ENCODE peak calls at places on chromosomes 3 and 15, in ten cellular contexts. F is naive thymus-derived CD4-positive, alpha-beta T cell; C is tibial nerve; X is HCT116; Z is body of pancreas; N is kidney; O is lower lobe of right lung; I is SJCRH30; E is spleen; L is uterus. U is an unnamed sample. For H3K4me1, the result is how much of the 10 kb centered on the place peaks cover.

GRCh38 chr15:34514251-34514760 is 69.1 kb downstream of the GOLGA8B start:
- DNase-seq in F (no peak), C (no peak), X (no peak), Z (peak), N (peak), O (peak), I (peak), E (peak), L (peak), U (peak)

GRCh38 chr3:167976880-167977498 is 118.7 kb downstream of the GOLIM4 start:
- DNase-seq in F (no peak), C (no peak), X (no peak), Z (no peak), N (no peak), O (no peak), I (no peak), E (no peak), L (no peak), U (no peak)

GRCh38 chr3:141367038-141367730 is 1.1 kb upstream of the ZBTB38 start:
- DNase-seq in F (no peak), C (no peak), X (peak), Z (peak), N (no peak), O (no peak), I (peak), E (no peak), L (peak), U (peak)

GRCh38 chr3:25537476-25537875 is 109.4 kb downstream of the RARB start:
- DNase-seq in F (no peak), C (no peak), X (no peak), Z (no peak), N (no peak), O (no peak), I (no peak), E (no peak), L (no peak), U (no peak)

GRCh38 chr3:36364260-36364659 is 16.0 kb upstream of the STAC start:
- DNase-seq in F (no peak), C (no peak), X (no peak), Z (no peak), N (no peak), O (no peak), I (no peak), E (no peak), L (no peak), U (no peak)

GRCh38 chr3:190514163-190515153 is 573 bp downstream of the IL1RAP start:
- DNase-seq in F (peak), C (peak), X (no peak), Z (peak), N (peak), O (peak), I (peak), E (peak), L (peak), U (peak)

GRCh38 chr3:189331002-189331418 is 159.2 kb downstream of the TPRG1 start:
- DNase-seq in F (peak), C (no peak), X (no peak), Z (no peak), N (no peak), O (no peak), I (no peak), E (no peak), L (no peak), U (no peak)

GRCh38 chr3:79361748-79362378 is 405.9 kb downstream of the ROBO1 start:
- DNase-seq in F (no peak), C (no peak), X (peak), Z (no peak), N (no peak), O (no peak), I (peak), E (no peak), L (no peak), U (peak)

GRCh38 chr3:127677541-127678314 is 5.0 kb downstream of the ABTB1 start:
- DNase-seq in F (no peak), C (peak), X (no peak), Z (peak), N (peak), O (no peak), I (no peak), E (peak), L (peak), U (no peak)

GRCh38 chr3:36738701-36739100 is 25.7 kb downstream of the DCLK3 start:
- DNase-seq in F (no peak), C (no peak), X (no peak), Z (peak), N (no peak), O (no peak), I (no peak), E (no peak), L (no peak), U (no peak)

GRCh38 chr3:33982269-33982798 is 183.9 kb downstream of the PDCD6IP start:
- DNase-seq in F (no peak), C (no peak), X (no peak), Z (no peak), N (no peak), O (no peak), I (no peak), E (no peak), L (no peak), U (no peak)

GRCh38 chr15:66838671-66839239 is 136.7 kb downstream of the SMAD6 start:
- DNase-seq in F (no peak), C (no peak), X (peak), Z (no peak), N (no peak), O (no peak), I (peak), E (no peak), L (no peak), U (no peak)

GRCh38 chr15:44490628-44491027 is 46.3 kb upstream of the EIF3J start:
- DNase-seq in F (no peak), C (no peak), X (no peak), Z (no peak), N (no peak), O (no peak), I (no peak), E (no peak), L (no peak), U (no peak)

GRCh38 chr3:141412087-141412935 is 44.0 kb downstream of the ZBTB38 start:
- DNase-seq in F (peak), C (peak), X (no peak), Z (peak), N (no peak), O (no peak), I (peak), E (no peak), L (peak), U (peak)

GRCh38 chr3:9770276-9770812 is 597 bp upstream of the CAMK1 start:
- DNase-seq in F (no peak), C (peak), X (no peak), Z (peak), N (peak), O (peak), I (no peak), E (no peak), L (peak), U (no peak)

GRCh38 chr3:189563841-189564563 is 67.2 kb upstream of the TP63 start:
- DNase-seq in F (no peak), C (no peak), X (no peak), Z (no peak), N (no peak), O (no peak), I (peak), E (no peak), L (no peak), U (peak)

GRCh38 chr3:179658584-179658983 is 5.7 kb downstream of the USP13 start:
- DNase-seq in F (no peak), C (no peak), X (no peak), Z (no peak), N (no peak), O (no peak), I (peak), E (no peak), L (no peak), U (no peak)

GRCh38 chr3:197023998-197024651 is 5.5 kb downstream of the MELTF start:
- DNase-seq in F (no peak), C (no peak), X (no peak), Z (no peak), N (no peak), O (no peak), I (no peak), E (no peak), L (no peak), U (no peak)

GRCh38 chr15:68487087-68487843 is 55.3 kb upstream of the ITGA11 start:
- DNase-seq in F (no peak), C (no peak), X (no peak), Z (no peak), N (no peak), O (no peak), I (no peak), E (no peak), L (no peak), U (no peak)

GRCh38 chr3:172170841-172171240 is 131.5 kb downstream of the FNDC3B start:
- DNase-seq in F (no peak), C (no peak), X (no peak), Z (no peak), N (no peak), O (no peak), I (peak), E (no peak), L (no peak), U (no peak)

GRCh38 chr3:23271876-23272741 is 69.0 kb downstream of the UBE2E2 start:
- DNase-seq in F (no peak), C (no peak), X (no peak), Z (no peak), N (no peak), O (no peak), I (no peak), E (peak), L (no peak), U (no peak)

GRCh38 chr3:82802501-82802900 is 1041.1 kb upstream of the GBE1 start:
- DNase-seq in F (no peak), C (no peak), X (no peak), Z (no peak), N (no peak), O (no peak), I (no peak), E (no peak), L (no peak), U (no peak)

GRCh38 chr3:31621314-31621713 is 88.6 kb downstream of the STT3B start:
- DNase-seq in F (no peak), C (no peak), X (no peak), Z (no peak), N (no peak), O (no peak), I (no peak), E (no peak), L (no peak), U (no peak)

GRCh38 chr3:99526927-99527326 is 111.5 kb upstream of the COL8A1 start:
- DNase-seq in F (no peak), C (no peak), X (no peak), Z (no peak), N (no peak), O (no peak), I (no peak), E (no peak), L (no peak), U (no peak)

GRCh38 chr15:101047301-101047781 is 128.2 kb downstream of the LRRK1 start:
- DNase-seq in F (no peak), C (no peak), X (no peak), Z (no peak), N (peak), O (peak), I (no peak), E (peak), L (no peak), U (peak)

GRCh38 chr15:67137951-67138935 is 72.8 kb downstream of the SMAD3 start:
- DNase-seq in F (no peak), C (no peak), X (no peak), Z (no peak), N (no peak), O (no peak), I (peak), E (no peak), L (peak), U (no peak)

GRCh38 chr3:196081834-196082470 is at the start of gene TFRC:
- DNase-seq in F (peak), C (peak), X (peak), Z (peak), N (peak), O (peak), I (peak), E (peak), L (peak), U (peak)

GRCh38 chr3:126961791-126962461 is 21.0 kb upstream of the PLXNA1 start:
- DNase-seq in F (no peak), C (no peak), X (no peak), Z (peak), N (peak), O (no peak), I (no peak), E (peak), L (peak), U (no peak)

GRCh38 chr15:29528276-29528675 is 258.7 kb upstream of the NSMCE3 start:
- DNase-seq in F (no peak), C (no peak), X (no peak), Z (no peak), N (no peak), O (no peak), I (no peak), E (no peak), L (no peak), U (no peak)

GRCh38 chr15:42088801-42089640 is 5.3 kb downstream of the PLA2G4D start:
- DNase-seq in F (no peak), C (no peak), X (no peak), Z (no peak), N (no peak), O (no peak), I (no peak), E (no peak), L (no peak), U (no peak)

GRCh38 chr3:11690863-11691833 is 47.4 kb upstream of the VGLL4 start:
- DNase-seq in F (no peak), C (no peak), X (no peak), Z (no peak), N (no peak), O (no peak), I (peak), E (no peak), L (no peak), U (peak)

GRCh38 chr3:187636528-187636927 is 33.7 kb downstream of the SST start:
- DNase-seq in F (no peak), C (no peak), X (no peak), Z (no peak), N (no peak), O (no peak), I (no peak), E (no peak), L (no peak), U (no peak)

GRCh38 chr15:89822030-89822429 is 7.4 kb upstream of the ANPEP start:
- DNase-seq in F (no peak), C (no peak), X (no peak), Z (no peak), N (no peak), O (no peak), I (peak), E (peak), L (no peak), U (no peak)

GRCh38 chr3:158713094-158713499 is 19.2 kb downstream of the RARRES1 start:
- DNase-seq in F (no peak), C (no peak), X (no peak), Z (peak), N (no peak), O (no peak), I (no peak), E (no peak), L (no peak), U (no peak)

GRCh38 chr15:92468987-92469386 is 75.3 kb downstream of the ST8SIA2 start:
- DNase-seq in F (no peak), C (no peak), X (no peak), Z (no peak), N (no peak), O (no peak), I (no peak), E (no peak), L (no peak), U (peak)

GRCh38 chr3:185789134-185789533 is 35.7 kb downstream of the IGF2BP2 start:
- DNase-seq in F (no peak), C (no peak), X (no peak), Z (no peak), N (no peak), O (no peak), I (no peak), E (no peak), L (no peak), U (no peak)

DNA sequence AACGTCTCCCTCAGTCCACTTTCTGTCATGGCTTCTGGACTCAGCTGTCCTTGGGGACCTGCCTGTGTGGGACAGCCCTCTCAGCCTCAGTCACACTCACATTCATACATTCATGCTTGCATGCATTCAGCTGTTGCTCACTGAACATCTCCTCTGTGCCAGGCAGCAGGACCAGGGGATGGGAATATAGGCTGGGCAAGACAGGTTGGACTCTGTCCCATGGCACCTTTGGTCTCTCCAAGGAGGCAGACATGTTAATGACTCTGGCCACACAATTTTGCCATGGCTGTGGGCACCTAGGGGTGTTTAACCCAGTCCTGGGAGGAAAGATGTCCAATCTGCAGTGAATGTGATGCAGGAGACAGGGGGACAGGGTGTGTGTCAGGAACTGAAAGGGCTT is 7.8 kb upstream of the DNAH1 start:
- DNase-seq in F (no peak), C (no peak), X (no peak), Z (no peak), N (no peak), O (no peak), I (no peak), E (no peak), L (no peak), U (no peak)
- H3K4me3 ChIP-seq in F (no peak), C (no peak), X (no peak), Z (no peak), N (no peak), O (no peak), I (no peak), E (no peak), L (no peak), U (no peak)

DNA sequence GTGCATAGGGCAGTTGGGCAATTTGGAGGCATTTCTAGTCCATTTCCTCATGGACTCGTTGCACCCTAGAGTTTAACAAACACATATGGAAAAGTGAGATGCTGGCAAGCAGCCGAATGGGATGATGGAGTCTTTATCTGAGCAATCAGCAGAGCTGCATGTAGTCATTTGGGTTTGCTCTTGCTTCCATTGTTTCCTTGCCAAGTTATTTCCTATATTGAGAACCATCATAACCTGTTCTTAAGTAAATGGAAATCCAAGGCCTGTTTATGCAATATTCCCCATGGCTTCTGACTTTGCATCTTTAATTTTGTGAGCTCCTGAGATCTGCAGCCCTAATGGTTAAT is 31.2 kb downstream of the ITPR1 start:
- DNase-seq in F (no peak), C (no peak), X (no peak), Z (no peak), N (no peak), O (no peak), I (no peak), E (no peak), L (no peak), U (no peak)
- H3K4me1 ChIP-seq in F (under half), C (under half), X (under half), Z (under half), N (under half), O (under half), I (under half), E (under half), L (under half), U (under half)

GRCh38 chr3:39285333-39285732 is 5.5 kb upstream of the CX3CR1 start:
- DNase-seq in F (no peak), C (no peak), X (no peak), Z (no peak), N (no peak), O (no peak), I (no peak), E (no peak), L (no peak), U (no peak)
- H3K4me3 ChIP-seq in F (no peak), C (no peak), X (no peak), Z (no peak), N (no peak), O (no peak), I (no peak), E (no peak), L (no peak), U (no peak)

DNA sequence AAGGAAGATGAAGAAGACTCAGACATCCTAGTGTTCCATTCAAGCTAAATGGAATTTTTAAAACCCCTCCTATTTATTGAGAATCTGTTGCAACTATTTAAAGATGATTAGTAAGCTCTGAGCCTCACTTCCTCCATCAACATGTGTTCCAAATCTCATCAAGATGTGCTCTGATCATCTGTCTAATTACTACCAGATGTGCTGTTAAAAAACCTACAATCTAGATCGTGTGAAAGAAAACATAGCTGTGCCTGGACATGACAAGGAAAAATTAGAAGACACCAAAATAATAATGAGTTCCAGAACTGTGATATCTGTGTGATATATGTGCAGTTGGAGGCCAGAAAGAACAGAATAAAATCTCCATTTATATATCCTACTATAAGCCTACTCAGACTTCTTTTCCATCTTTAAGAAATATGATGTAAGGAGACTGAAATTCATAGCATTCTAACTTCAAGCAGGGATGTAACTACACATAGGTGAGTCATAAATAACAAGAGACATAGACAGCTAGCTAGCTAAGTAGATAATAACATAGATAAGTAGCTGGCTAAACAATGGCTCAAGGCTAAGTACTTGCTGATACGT is 7.7 kb downstream of the XPC start:
- DNase-seq in F (no peak), C (no peak), X (no peak), Z (no peak), N (no peak), O (no peak), I (no peak), E (no peak), L (no peak), U (no peak)
- H3K4me1 ChIP-seq in F (under half), C (under half), X (under half), Z (under half), N (under half), O (under half), I (under half), E (under half), L (under half), U (under half)

GRCh38 chr3:169657351-169658124 is 6.0 kb downstream of the MECOM start:
- DNase-seq in F (no peak), C (no peak), X (no peak), Z (peak), N (no peak), O (no peak), I (peak), E (no peak), L (no peak), U (no peak)
- H3K4me3 ChIP-seq in F (no peak), C (peak), X (no peak), Z (no peak), N (no peak), O (peak), I (no peak), E (no peak), L (no peak), U (no peak)

GRCh38 chr3:46935168-46935858 is 41.2 kb downstream of the CCDC12 start:
- DNase-seq in F (no peak), C (no peak), X (peak), Z (peak), N (peak), O (peak), I (peak), E (peak), L (peak), U (peak)
- H3K4me1 ChIP-seq in F (under half), C (half or more), X (half or more), Z (half or more), N (half or more), O (half or more), I (under half), E (half or more), L (half or more), U (half or more)